ENCODE peak calls at places on chromosomes 11 and 22, in ten cellular contexts. One of them, this sample, is unnamed.
A peak's percentile ranks its signal among the peaks of the same experiment; 100 is the strongest.

GRCh38 chr11:68064876-68065275 is 26.1 kb downstream of the TCIRG1 start:
- DNase-seq in astrocyte: no peak
- DNase-seq in GM12864: no peak
- DNase-seq in effector CD8-positive, alpha-beta T cell: no peak
- DNase-seq in GDM1: no peak
- DNase-seq in neuronal stem cell: no peak
- DNase-seq in fibroblast of the conjunctiva: no peak
- DNase-seq in right lobe of liver: no peak
- DNase-seq in sciatic nerve: no peak
- DNase-seq in GM20000: no peak
- DNase-seq in this sample: no peak

GRCh38 chr11:94700631-94701030 is 67.5 kb upstream of the AMOTL1 start:
- DNase-seq in astrocyte: no peak
- DNase-seq in GM12864: no peak
- DNase-seq in sciatic nerve: no peak
- DNase-seq in effector CD8-positive, alpha-beta T cell: no peak
- DNase-seq in fibroblast of the conjunctiva: no peak
- DNase-seq in GDM1: no peak
- DNase-seq in GM20000: no peak
- DNase-seq in right lobe of liver: no peak
- DNase-seq in neuronal stem cell: no peak
- DNase-seq in this sample: peak; percentile 16

GRCh38 chr11:70271635-70271953 is 1.1 kb downstream of the PPFIA1 start:
- DNase-seq in effector CD8-positive, alpha-beta T cell: no peak
- DNase-seq in GM12864: no peak
- DNase-seq in astrocyte: no peak
- DNase-seq in GDM1: no peak
- DNase-seq in fibroblast of the conjunctiva: no peak
- DNase-seq in right lobe of liver: no peak
- DNase-seq in GM20000: no peak
- DNase-seq in sciatic nerve: no peak
- DNase-seq in neuronal stem cell: no peak
- DNase-seq in this sample: no peak

GRCh38 chr22:18056161-18056666 is 21.6 kb upstream of the PEX26 start:
- DNase-seq in neuronal stem cell: no peak
- DNase-seq in GM20000: peak; percentile 67
- DNase-seq in right lobe of liver: no peak
- DNase-seq in effector CD8-positive, alpha-beta T cell: no peak
- DNase-seq in fibroblast of the conjunctiva: peak; percentile 46
- DNase-seq in sciatic nerve: no peak
- DNase-seq in astrocyte: peak; percentile 80
- DNase-seq in GM12864: no peak
- DNase-seq in GDM1: no peak
- DNase-seq in this sample: peak; percentile 76

GRCh38 chr11:123674297-123674696 is 19.9 kb upstream of the SCN3B start:
- DNase-seq in sciatic nerve: no peak
- DNase-seq in effector CD8-positive, alpha-beta T cell: no peak
- DNase-seq in GDM1: no peak
- DNase-seq in GM20000: no peak
- DNase-seq in right lobe of liver: no peak
- DNase-seq in fibroblast of the conjunctiva: no peak
- DNase-seq in GM12864: no peak
- DNase-seq in neuronal stem cell: no peak
- DNase-seq in astrocyte: no peak
- DNase-seq in this sample: no peak

GRCh38 chr22:47299211-47299878 is 536.9 kb downstream of the TBC1D22A start:
- DNase-seq in fibroblast of the conjunctiva: no peak
- DNase-seq in neuronal stem cell: no peak
- DNase-seq in effector CD8-positive, alpha-beta T cell: no peak
- DNase-seq in GDM1: no peak
- DNase-seq in sciatic nerve: no peak
- DNase-seq in GM20000: no peak
- DNase-seq in GM12864: no peak
- DNase-seq in right lobe of liver: no peak
- DNase-seq in astrocyte: no peak
- DNase-seq in this sample: no peak

GRCh38 chr11:16912607-16913006 is 101.6 kb downstream of the PLEKHA7 start:
- DNase-seq in GM20000: no peak
- DNase-seq in neuronal stem cell: no peak
- DNase-seq in GM12864: no peak
- DNase-seq in effector CD8-positive, alpha-beta T cell: no peak
- DNase-seq in sciatic nerve: no peak
- DNase-seq in right lobe of liver: no peak
- DNase-seq in astrocyte: no peak
- DNase-seq in fibroblast of the conjunctiva: no peak
- DNase-seq in GDM1: no peak
- DNase-seq in this sample: no peak

GRCh38 chr11:76339217-76339616 is 41.7 kb downstream of the THAP12 start:
- DNase-seq in neuronal stem cell: no peak
- DNase-seq in astrocyte: no peak
- DNase-seq in GM20000: no peak
- DNase-seq in right lobe of liver: peak; percentile 30
- DNase-seq in GDM1: peak; percentile 67
- DNase-seq in effector CD8-positive, alpha-beta T cell: no peak
- DNase-seq in GM12864: no peak
- DNase-seq in sciatic nerve: peak; percentile 72
- DNase-seq in fibroblast of the conjunctiva: no peak
- DNase-seq in this sample: no peak

GRCh38 chr11:67053896-67054850 is 2.5 kb upstream of the RHOD start:
- DNase-seq in effector CD8-positive, alpha-beta T cell: peak; percentile 5
- DNase-seq in neuronal stem cell: peak; percentile 55
- DNase-seq in right lobe of liver: peak; percentile 81
- DNase-seq in sciatic nerve: no peak
- DNase-seq in GDM1: peak; percentile 24
- DNase-seq in GM12864: no peak
- DNase-seq in fibroblast of the conjunctiva: peak; percentile 21
- DNase-seq in GM20000: peak; percentile 86
- DNase-seq in astrocyte: peak; percentile 91
- DNase-seq in this sample: peak; percentile 91

GRCh38 chr22:29139965-29140782 is 65.5 kb upstream of the EMID1 start:
- DNase-seq in GM20000: no peak
- DNase-seq in right lobe of liver: no peak
- DNase-seq in neuronal stem cell: no peak
- DNase-seq in GDM1: no peak
- DNase-seq in GM12864: no peak
- DNase-seq in effector CD8-positive, alpha-beta T cell: no peak
- DNase-seq in fibroblast of the conjunctiva: peak; percentile 53
- DNase-seq in astrocyte: no peak
- DNase-seq in sciatic nerve: no peak
- DNase-seq in this sample: peak; percentile 58

GRCh38 chr11:66363187-66363601 is 8.4 kb downstream of the SLC29A2 start:
- DNase-seq in effector CD8-positive, alpha-beta T cell: no peak
- DNase-seq in GM20000: peak; percentile 3
- DNase-seq in right lobe of liver: no peak
- DNase-seq in fibroblast of the conjunctiva: no peak
- DNase-seq in sciatic nerve: no peak
- DNase-seq in GM12864: no peak
- DNase-seq in neuronal stem cell: no peak
- DNase-seq in astrocyte: no peak
- DNase-seq in GDM1: no peak
- DNase-seq in this sample: no peak

GRCh38 chr22:38455530-38456271 is 702 bp upstream of the KCNJ4 start:
- DNase-seq in GM12864: no peak
- DNase-seq in GM20000: peak; percentile 54
- DNase-seq in neuronal stem cell: peak; percentile 73
- DNase-seq in right lobe of liver: no peak
- DNase-seq in effector CD8-positive, alpha-beta T cell: no peak
- DNase-seq in GDM1: no peak
- DNase-seq in fibroblast of the conjunctiva: no peak
- DNase-seq in sciatic nerve: no peak
- DNase-seq in astrocyte: no peak
- DNase-seq in this sample: peak; percentile 26

GRCh38 chr11:93974759-93975158 is 46.4 kb upstream of the HEPHL1 start:
- DNase-seq in GM20000: no peak
- DNase-seq in neuronal stem cell: no peak
- DNase-seq in effector CD8-positive, alpha-beta T cell: no peak
- DNase-seq in astrocyte: no peak
- DNase-seq in right lobe of liver: no peak
- DNase-seq in fibroblast of the conjunctiva: no peak
- DNase-seq in sciatic nerve: no peak
- DNase-seq in GM12864: no peak
- DNase-seq in GDM1: no peak
- DNase-seq in this sample: no peak

GRCh38 chr22:46414704-46415103 is 79.2 kb downstream of the TRMU start:
- DNase-seq in GM12864: no peak
- DNase-seq in fibroblast of the conjunctiva: no peak
- DNase-seq in effector CD8-positive, alpha-beta T cell: no peak
- DNase-seq in right lobe of liver: no peak
- DNase-seq in astrocyte: no peak
- DNase-seq in neuronal stem cell: no peak
- DNase-seq in GDM1: no peak
- DNase-seq in sciatic nerve: no peak
- DNase-seq in GM20000: no peak
- DNase-seq in this sample: no peak

GRCh38 chr11:27934830-27935145 is 173.2 kb downstream of the KIF18A start:
- DNase-seq in sciatic nerve: no peak
- DNase-seq in astrocyte: peak; percentile 98
- DNase-seq in neuronal stem cell: no peak
- DNase-seq in effector CD8-positive, alpha-beta T cell: no peak
- DNase-seq in right lobe of liver: no peak
- DNase-seq in GDM1: no peak
- DNase-seq in GM12864: no peak
- DNase-seq in GM20000: no peak
- DNase-seq in fibroblast of the conjunctiva: peak; percentile 80
- DNase-seq in this sample: peak; percentile 98

This sample was measured in IMR-90.